ENCODE peak calls at places on chromosome 11, in seven cellular contexts. V is heart right ventricle, B is ovary, D is AG10803, T is lower leg skin, N is tibial artery, E is upper lobe of left lung. O is an unnamed sample.

GRCh38 chr11:62004473-62004872 is 37.0 kb upstream of the FTH1 start:
- DNase-seq in T (no peak), E (peak), N (peak), D (peak), V (peak), B (no peak), O (peak)

GRCh38 chr11:78995166-78995565 is 420.5 kb upstream of the NARS2 start:
- DNase-seq in N (no peak), V (no peak), E (no peak), B (no peak), T (no peak), D (no peak), O (no peak)

GRCh38 chr11:70848243-70848750 is 404.1 kb downstream of the SHANK2 start:
- DNase-seq in T (no peak), V (no peak), D (no peak), N (no peak), B (no peak), E (no peak), O (no peak)

GRCh38 chr11:133164986-133165385 is 367.3 kb downstream of the OPCML start:
- DNase-seq in B (no peak), N (no peak), T (no peak), V (no peak), E (no peak), D (no peak), O (no peak)

GRCh38 chr11:85602551-85603218 is 24.5 kb downstream of the DLG2 start:
- DNase-seq in V (no peak), D (no peak), B (no peak), N (no peak), E (no peak), T (no peak), O (no peak)

GRCh38 chr11:9219115-9219514 is 46.0 kb downstream of the DENND5A start:
- DNase-seq in E (no peak), V (no peak), D (peak), N (no peak), B (no peak), T (no peak), O (no peak)

GRCh38 chr11:95503047-95503446 is 272.0 kb upstream of the SESN3 start:
- DNase-seq in V (no peak), N (no peak), E (no peak), B (peak), D (peak), T (no peak), O (peak)

GRCh38 chr11:8863838-8864237 is 47.2 kb upstream of the AKIP1 start:
- DNase-seq in B (no peak), E (no peak), V (no peak), D (peak), N (no peak), T (no peak), O (no peak)

GRCh38 chr11:69297926-69298777 is 4.2 kb downstream of the MYEOV start:
- DNase-seq in V (peak), T (peak), B (no peak), N (peak), D (peak), E (peak), O (peak)

GRCh38 chr11:125215205-125215565 is 50.6 kb downstream of the PKNOX2 start:
- DNase-seq in D (no peak), V (no peak), N (no peak), T (no peak), B (no peak), E (no peak), O (no peak)

GRCh38 chr11:134939905-134940304 is 527.9 kb upstream of the B3GAT1 start:
- DNase-seq in N (no peak), T (no peak), E (no peak), V (peak), D (no peak), B (no peak), O (peak)

GRCh38 chr11:84414936-84415335 is 1128.8 kb upstream of the CCDC90B start:
- DNase-seq in T (no peak), V (no peak), B (no peak), N (no peak), D (no peak), E (no peak), O (no peak)

GRCh38 chr11:116990061-116990473 is 108.2 kb downstream of the SIK3 start:
- DNase-seq in V (no peak), E (no peak), N (no peak), T (no peak), D (peak), B (no peak), O (no peak)

GRCh38 chr11:91219501-91219900 is 996.7 kb upstream of the CHORDC1 start:
- DNase-seq in E (no peak), T (no peak), B (no peak), V (no peak), N (no peak), D (no peak), O (no peak)

GRCh38 chr11:64652586-64653387 is 61.8 kb downstream of the SLC22A12 start:
- DNase-seq in N (peak), D (peak), B (peak), V (peak), T (peak), E (peak), O (peak)

GRCh38 chr11:134436781-134437180 is 24.7 kb upstream of the B3GAT1 start:
- DNase-seq in V (no peak), B (no peak), T (no peak), E (no peak), N (no peak), D (no peak), O (no peak)

GRCh38 chr11:31141804-31142203 is 227.7 kb downstream of the DCDC1 start:
- DNase-seq in N (no peak), E (no peak), V (no peak), D (no peak), B (no peak), T (no peak), O (no peak)

GRCh38 chr11:94304559-94304958 is at the start of gene IZUMO1R:
- DNase-seq in V (no peak), D (no peak), E (no peak), N (no peak), T (no peak), B (no peak), O (no peak)

GRCh38 chr11:68751331-68751856 is at the start of gene TESMIN:
- DNase-seq in V (peak), N (peak), T (peak), B (peak), E (peak), D (peak), O (peak)

GRCh38 chr11:70671083-70671482 is 272.8 kb downstream of the CTTN start:
- DNase-seq in E (no peak), N (no peak), V (no peak), D (no peak), T (no peak), B (no peak), O (no peak)

GRCh38 chr11:71446942-71447688 is 1.1 kb downstream of the DHCR7 start:
- DNase-seq in V (no peak), D (peak), B (no peak), N (peak), E (peak), T (no peak), O (no peak)

GRCh38 chr11:6635082-6635932 is 16.1 kb upstream of the TPP1 start:
- DNase-seq in N (no peak), E (no peak), T (no peak), D (peak), B (peak), V (peak), O (peak)

GRCh38 chr11:32437406-32438345 is 2.3 kb upstream of the WT1 start:
- DNase-seq in B (peak), V (no peak), D (no peak), N (no peak), T (no peak), E (no peak), O (no peak)

GRCh38 chr11:3222941-3223905 is 4.6 kb upstream of the MRGPRG start:
- DNase-seq in E (no peak), T (no peak), B (no peak), N (no peak), V (no peak), D (no peak), O (no peak)

GRCh38 chr11:73249858-73250773 is 22.0 kb upstream of the P2RY6 start:
- DNase-seq in N (no peak), D (no peak), E (peak), V (no peak), T (no peak), B (no peak), O (no peak)

GRCh38 chr11:73645972-73646631 is at the start of gene PLEKHB1:
- DNase-seq in E (no peak), D (no peak), V (no peak), T (no peak), B (no peak), N (no peak), O (peak)

GRCh38 chr11:36454991-36455611 is 55.0 kb downstream of the TRAF6 start:
- DNase-seq in V (peak), N (no peak), B (peak), D (peak), T (no peak), E (no peak), O (no peak)

GRCh38 chr11:122102426-122102825 is 13.6 kb downstream of the BLID start:
- DNase-seq in B (no peak), N (no peak), V (no peak), E (no peak), T (no peak), D (no peak), O (no peak)

GRCh38 chr11:102361100-102362021 is 14.3 kb downstream of the BIRC2 start:
- DNase-seq in N (no peak), E (no peak), B (no peak), V (no peak), T (no peak), D (peak), O (no peak)

GRCh38 chr11:129410561-129410960 is 34.9 kb downstream of the BARX2 start:
- DNase-seq in E (no peak), B (no peak), T (no peak), D (no peak), V (no peak), N (no peak), O (no peak)

GRCh38 chr11:16612801-16613400 is 125.5 kb upstream of the C11orf58 start:
- DNase-seq in T (no peak), B (no peak), N (no peak), D (no peak), V (no peak), E (no peak), O (peak)

GRCh38 chr11:100821198-100821597 is 134.1 kb downstream of the ARHGAP42 start:
- DNase-seq in N (no peak), B (no peak), D (no peak), V (no peak), T (no peak), E (no peak), O (no peak)

GRCh38 chr11:59713745-59714144 is at the start of gene OR10V1:
- DNase-seq in B (no peak), V (no peak), E (no peak), N (no peak), D (no peak), T (no peak), O (no peak)

GRCh38 chr11:59719556-59719955 is 5.9 kb upstream of the OR10V1 start:
- DNase-seq in N (no peak), T (no peak), D (no peak), V (no peak), B (no peak), E (no peak), O (no peak)

GRCh38 chr11:59710136-59710847 is 3.4 kb downstream of the OR10V1 start:
- DNase-seq in N (no peak), B (no peak), E (no peak), V (no peak), D (no peak), T (no peak), O (no peak)

GRCh38 chr11:59716051-59716450 is 2.4 kb upstream of the OR10V1 start:
- DNase-seq in E (no peak), D (no peak), B (no peak), V (no peak), T (no peak), N (no peak), O (no peak)
- H3K4me3 ChIP-seq in E (no peak), D (no peak), B (no peak), V (no peak), T (no peak), N (no peak), O (no peak)

DNA sequence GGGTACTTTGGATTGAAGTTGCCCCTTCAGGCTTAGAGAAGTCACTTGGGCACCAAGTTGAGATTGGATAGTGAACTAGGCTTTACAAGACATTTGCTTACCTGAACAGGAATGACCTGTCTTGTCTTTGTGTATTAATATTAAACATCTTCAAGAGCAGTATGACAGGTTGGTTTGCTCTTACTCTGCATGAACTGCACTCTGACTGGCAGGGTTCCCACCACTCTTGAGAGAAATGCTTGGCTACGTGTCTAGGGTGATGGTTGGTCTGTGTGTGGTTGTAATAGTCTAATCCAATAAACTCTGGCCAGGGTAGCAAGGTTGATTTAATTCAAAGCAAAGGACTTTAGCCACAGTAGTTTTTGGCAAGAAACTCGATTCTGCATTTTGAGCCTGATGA is 20.1 kb upstream of the SPTBN2 start:
- DNase-seq in V (no peak), E (peak), D (no peak), B (no peak), N (no peak), T (peak), O (no peak)
- H3K4me3 ChIP-seq in V (no peak), E (no peak), D (no peak), B (no peak), N (no peak), T (no peak), O (no peak)

GRCh38 chr11:82902880-82903279 is 1.3 kb downstream of the DDIAS start:
- DNase-seq in V (no peak), E (no peak), D (no peak), T (no peak), N (no peak), B (no peak), O (no peak)
- H3K4me3 ChIP-seq in V (no peak), E (no peak), D (no peak), T (no peak), N (no peak), B (no peak), O (no peak)

GRCh38 chr11:119709638-119710346 is 19.2 kb downstream of the NECTIN1 start:
- DNase-seq in T (no peak), B (peak), E (no peak), V (no peak), D (peak), N (no peak), O (peak)
- H3K4me3 ChIP-seq in T (no peak), B (no peak), E (no peak), V (no peak), D (no peak), N (no peak), O (no peak)

GRCh38 chr11:58580311-58580710 is 1.4 kb downstream of the ZFP91 start:
- DNase-seq in E (no peak), B (no peak), V (no peak), N (no peak), T (no peak), D (no peak), O (no peak)

GRCh38 chr11:58579192-58580129 is 598 bp downstream of the ZFP91 start:
- DNase-seq in V (peak), B (peak), E (peak), D (peak), N (peak), T (peak), O (peak)

GRCh38 chr11:58578635-58579191 is at the start of gene ZFP91:
- DNase-seq in N (peak), E (peak), T (peak), D (peak), V (peak), B (peak), O (peak)

GRCh38 chr11:58578136-58578634 is 678 bp upstream of the ZFP91 start:
- DNase-seq in N (peak), V (peak), T (peak), D (peak), E (peak), B (peak), O (peak)

GRCh38 chr11:58582437-58582836 is 3.6 kb downstream of the ZFP91 start:
- DNase-seq in D (no peak), E (no peak), B (no peak), V (no peak), T (no peak), N (no peak), O (no peak)
- H3K4me3 ChIP-seq in D (no peak), E (no peak), B (no peak), V (no peak), T (no peak), N (no peak), O (no peak)

DNA sequence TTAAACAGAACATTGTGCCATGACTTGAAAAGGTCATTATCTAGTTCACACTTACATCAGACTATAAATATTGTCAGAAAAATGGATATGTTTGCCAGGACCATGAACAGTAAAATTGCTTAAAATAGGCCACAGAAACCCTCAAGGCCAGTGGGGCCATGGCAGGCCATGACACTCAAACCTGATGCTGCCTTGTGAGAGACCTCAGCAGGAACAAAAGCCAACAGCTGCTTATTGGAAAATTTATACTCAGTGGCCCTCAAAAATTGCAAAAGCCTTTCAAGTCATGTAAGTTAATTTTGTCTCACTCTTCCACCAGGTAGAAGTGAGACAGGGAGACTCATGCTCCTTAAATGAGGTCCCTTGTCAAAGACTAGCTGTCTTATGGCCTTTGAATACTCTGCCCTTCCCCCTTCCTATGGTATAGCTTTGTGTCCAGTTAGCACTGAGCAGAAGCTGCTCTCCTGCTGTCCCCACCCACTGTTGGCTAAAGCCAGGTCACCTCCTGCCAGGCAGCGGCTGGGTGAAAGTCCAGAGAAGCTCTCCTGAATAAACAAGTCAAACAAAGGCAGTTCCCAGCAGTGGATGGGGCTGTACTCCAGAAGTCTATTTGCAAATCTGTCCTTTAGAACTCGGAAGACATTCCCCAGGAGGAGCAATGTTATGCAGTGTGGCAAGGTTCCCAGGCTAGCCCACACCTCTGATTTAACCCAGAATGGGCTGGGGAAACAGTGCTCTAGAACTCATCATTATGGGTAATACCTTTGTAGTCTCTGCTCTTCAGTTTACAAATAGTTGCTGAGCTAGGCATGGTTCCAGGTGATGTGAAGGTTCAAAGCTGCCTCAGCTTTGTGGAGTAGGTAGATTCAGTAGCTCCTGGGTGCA is 21.4 kb downstream of the ADM start:
- DNase-seq in B (no peak), N (peak), E (peak), V (peak), D (peak), T (no peak), O (peak)
- H3K4me3 ChIP-seq in B (no peak), N (no peak), E (no peak), V (no peak), D (no peak), T (no peak), O (no peak)

GRCh38 chr11:12235549-12235944 is 125.2 kb downstream of the MICAL2 start:
- DNase-seq in E (no peak), V (no peak), N (no peak), D (no peak), B (no peak), T (no peak), O (no peak)
- H3K4me3 ChIP-seq in E (no peak), V (no peak), N (no peak), D (no peak), B (no peak), T (no peak), O (no peak)